ENCODE peak calls at places on chromosomes 6 and 20, in four cellular contexts. One of them, this sample, is unnamed.
A peak's percentile ranks its signal among the peaks of the same experiment; 100 is the strongest.

GRCh38 chr20:58888521-58889333 is 36.2 kb downstream of the GNAS start:
- DNase-seq in GM23338: peak; percentile 90
- DNase-seq in GM23248: peak; percentile 89
- DNase-seq in K562: peak; percentile 71
- DNase-seq in this sample: peak; percentile 96

GRCh38 chr6:135181333-135182119 is 418 bp downstream of the MYB start:
- DNase-seq in GM23338: peak; percentile 33
- DNase-seq in GM23248: peak; percentile 31
- DNase-seq in K562: no peak
- DNase-seq in this sample: peak; percentile 48

GRCh38 chr20:63116412-63117106 is 99.4 kb downstream of the YTHDF1 start:
- DNase-seq in GM23338: peak; percentile 80
- DNase-seq in GM23248: peak; percentile 48
- DNase-seq in K562: peak; percentile 80
- DNase-seq in this sample: peak; percentile 85

GRCh38 chr20:63323298-63323820 is 30.4 kb downstream of the COL20A1 start:
- DNase-seq in GM23338: peak; percentile 49
- DNase-seq in GM23248: peak; percentile 48
- DNase-seq in K562: peak; percentile 50
- DNase-seq in this sample: no peak

GRCh38 chr20:39623584-39624234 is 661.6 kb downstream of the DHX35 start:
- DNase-seq in GM23338: no peak
- DNase-seq in GM23248: peak; percentile 67
- DNase-seq in K562: no peak
- DNase-seq in this sample: no peak

GRCh38 chr6:87722831-87723726 is 21.0 kb upstream of the AKIRIN2 start:
- DNase-seq in GM23338: peak; percentile 84
- DNase-seq in GM23248: peak; percentile 97
- DNase-seq in K562: peak; percentile 66
- DNase-seq in this sample: peak; percentile 76

GRCh38 chr6:38290133-38290801 is 349.5 kb downstream of the BTBD9 start:
- DNase-seq in GM23338: no peak
- DNase-seq in GM23248: no peak
- DNase-seq in K562: no peak
- DNase-seq in this sample: peak; percentile 23

GRCh38 chr6:146850238-146850896 is 251.6 kb downstream of the ADGB start:
- DNase-seq in GM23338: no peak
- DNase-seq in GM23248: peak; percentile 83
- DNase-seq in K562: no peak
- DNase-seq in this sample: no peak

GRCh38 chr6:41488392-41489129 is 57.6 kb upstream of the FOXP4 start:
- DNase-seq in GM23338: peak; percentile 69
- DNase-seq in GM23248: peak; percentile 39
- DNase-seq in K562: no peak
- DNase-seq in this sample: peak; percentile 80

GRCh38 chr6:111846511-111847409 is 26.5 kb downstream of the FYN start:
- DNase-seq in GM23338: no peak
- DNase-seq in GM23248: peak; percentile 43
- DNase-seq in K562: no peak
- DNase-seq in this sample: no peak

GRCh38 chr6:35240838-35241801 is 18.4 kb upstream of the ZNF76 start:
- DNase-seq in GM23338: peak; percentile 90
- DNase-seq in GM23248: peak; percentile 63
- DNase-seq in K562: peak; percentile 89
- DNase-seq in this sample: peak; percentile 82

GRCh38 chr20:24913076-24913628 is 35.9 kb upstream of the CST7 start:
- DNase-seq in GM23338: no peak
- DNase-seq in GM23248: no peak
- DNase-seq in K562: no peak
- DNase-seq in this sample: no peak

GRCh38 chr20:63493563-63494020 is 5.3 kb downstream of the EEF1A2 start:
- DNase-seq in GM23338: no peak
- DNase-seq in GM23248: no peak
- DNase-seq in K562: no peak
- DNase-seq in this sample: no peak

GRCh38 chr6:106586815-106587214 is 42.5 kb downstream of the RTN4IP1 start:
- DNase-seq in GM23338: no peak
- DNase-seq in GM23248: peak; percentile 63
- DNase-seq in K562: no peak
- DNase-seq in this sample: no peak

GRCh38 chr6:148398686-148399085 is 56.0 kb downstream of the SASH1 start:
- DNase-seq in GM23338: no peak
- DNase-seq in GM23248: no peak
- DNase-seq in K562: no peak
- DNase-seq in this sample: no peak

GRCh38 chr6:159761135-159761872 is 541 bp upstream of the ACAT2 start:
- DNase-seq in GM23338: peak; percentile 44
- DNase-seq in GM23248: peak; percentile 61
- DNase-seq in K562: peak; percentile 30
- DNase-seq in this sample: peak; percentile 68

GRCh38 chr6:7566617-7567173 is 23.3 kb upstream of the SNRNP48 start:
- DNase-seq in GM23338: no peak
- DNase-seq in GM23248: no peak
- DNase-seq in K562: no peak
- DNase-seq in this sample: no peak

GRCh38 chr6:129748212-129748900 is 38.4 kb upstream of the ARHGAP18 start:
- DNase-seq in GM23338: peak; percentile 58
- DNase-seq in GM23248: peak; percentile 36
- DNase-seq in K562: peak; percentile 13
- DNase-seq in this sample: no peak

GRCh38 chr6:68730291-68731054 is 95.4 kb downstream of the ADGRB3 start:
- DNase-seq in GM23338: no peak
- DNase-seq in GM23248: no peak
- DNase-seq in K562: no peak
- DNase-seq in this sample: no peak

GRCh38 chr6:106519460-106520394 is 109.6 kb downstream of the RTN4IP1 start:
- DNase-seq in GM23338: no peak
- DNase-seq in GM23248: peak; percentile 98
- DNase-seq in K562: peak; percentile 33
- DNase-seq in this sample: no peak

GRCh38 chr6:157014871-157015270 is 237.7 kb downstream of the ARID1B start:
- DNase-seq in GM23338: no peak
- DNase-seq in GM23248: no peak
- DNase-seq in K562: no peak
- DNase-seq in this sample: no peak

GRCh38 chr6:121335111-121336008 is 1.1 kb upstream of the TBC1D32 start:
- DNase-seq in GM23338: no peak
- DNase-seq in GM23248: peak; percentile 40
- DNase-seq in K562: no peak
- DNase-seq in this sample: no peak

GRCh38 chr20:574297-574942 is 30.8 kb upstream of the CSNK2A1 start:
- DNase-seq in GM23338: peak; percentile 67
- DNase-seq in GM23248: no peak
- DNase-seq in K562: no peak
- DNase-seq in this sample: peak; percentile 78

GRCh38 chr20:25233016-25233772 is 14.7 kb upstream of the PYGB start:
- DNase-seq in GM23338: no peak
- DNase-seq in GM23248: peak; percentile 79
- DNase-seq in K562: peak; percentile 14
- DNase-seq in this sample: peak; percentile 42

GRCh38 chr20:57651977-57652864 is 32.0 kb upstream of the ZBP1 start:
- DNase-seq in GM23338: no peak
- DNase-seq in GM23248: no peak
- DNase-seq in K562: no peak
- DNase-seq in this sample: no peak

DNA sequence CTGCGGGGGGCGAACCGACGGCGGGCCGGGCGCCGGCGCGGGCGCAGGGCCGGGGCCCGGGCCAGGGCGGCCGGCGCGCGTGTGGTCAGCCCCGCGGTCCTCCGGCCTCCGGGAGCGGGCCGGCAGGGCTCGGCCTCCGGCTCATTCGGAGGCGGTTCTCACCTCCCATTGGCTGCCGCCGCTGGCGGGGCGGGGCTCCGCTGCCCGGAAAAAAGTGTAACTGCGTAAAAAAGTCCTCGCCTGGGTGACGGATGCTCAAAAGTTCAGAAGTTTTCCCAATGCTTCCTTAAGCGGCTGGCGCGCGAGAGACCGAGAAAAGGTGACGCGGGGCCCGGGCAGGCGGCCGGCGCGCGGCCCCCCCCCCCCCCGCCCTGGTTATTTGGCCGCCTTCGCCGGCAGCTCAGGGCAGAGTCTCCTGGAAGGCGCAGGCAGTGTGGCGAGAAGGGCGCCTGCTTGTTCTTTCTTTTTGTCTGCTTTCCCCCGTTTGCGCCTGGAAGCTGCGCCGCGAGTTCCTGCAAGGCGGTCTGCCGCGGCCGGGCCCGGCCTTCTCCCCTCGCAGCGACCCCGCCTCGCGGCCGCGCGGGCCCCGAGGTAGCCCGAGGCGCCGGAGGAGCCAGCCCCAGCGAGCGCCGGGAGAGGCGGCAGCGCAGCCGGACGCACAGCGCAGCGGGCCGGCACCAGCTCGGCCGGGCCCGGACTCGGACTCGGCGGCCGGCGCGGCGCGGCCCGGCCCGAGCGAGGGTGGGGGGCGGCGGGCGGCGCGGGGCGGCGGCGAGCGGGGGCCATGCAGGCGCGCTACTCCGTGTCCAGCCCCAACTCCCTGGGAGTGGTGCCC is at the start of gene FOXC1:
- DNase-seq in GM23338: peak; percentile 80
- DNase-seq in GM23248: peak; percentile 96
- DNase-seq in K562: no peak
- DNase-seq in this sample: peak; percentile 91
- H2AFZ ChIP-seq in GM23338: peak within 1 kb of the TSS; percentile 43
- H2AFZ ChIP-seq in GM23248: peak within 1 kb of the TSS; percentile 86
- H2AFZ ChIP-seq in K562: no peak within 1 kb of the TSS
- H2AFZ ChIP-seq in this sample: peak within 1 kb of the TSS; percentile 66

DNA sequence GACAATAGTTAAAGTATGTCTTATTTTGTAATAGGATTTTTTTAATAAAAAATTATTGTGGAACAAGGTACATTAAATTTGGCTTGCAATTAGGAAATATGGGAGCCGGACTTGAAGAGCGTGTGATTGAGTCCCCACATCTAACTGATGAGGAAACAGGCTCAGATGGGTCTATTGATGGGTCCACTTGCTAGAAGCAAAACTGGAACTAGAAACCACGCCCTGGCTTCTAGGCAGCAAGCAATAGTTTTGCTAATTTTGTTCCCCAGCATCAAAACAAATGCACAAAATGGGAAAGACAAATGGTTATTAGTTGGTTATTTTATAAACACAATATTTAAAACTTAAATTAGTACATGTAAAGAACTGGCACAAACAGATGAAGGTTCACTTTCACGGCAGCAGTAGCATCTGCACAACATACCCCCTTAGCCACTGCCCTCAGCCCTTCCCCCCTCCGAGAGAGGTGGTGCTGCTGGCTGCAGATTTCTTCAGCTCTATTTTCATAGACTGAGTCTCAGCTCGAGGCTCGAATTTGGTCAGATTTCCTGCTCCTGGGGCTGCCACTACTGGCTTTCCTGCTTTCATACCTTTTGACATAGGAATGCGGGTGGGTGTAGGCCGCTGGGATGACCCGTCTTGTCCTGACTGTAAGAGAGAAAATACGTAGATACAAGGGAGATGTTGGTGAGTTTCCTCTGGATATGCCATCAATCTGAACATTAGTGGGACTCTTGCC is 23.8 kb upstream of the TMEM30A start:
- DNase-seq in GM23338: peak; percentile 45
- DNase-seq in GM23248: no peak
- DNase-seq in K562: no peak
- DNase-seq in this sample: no peak
- H2AFZ ChIP-seq in GM23338: peak overlapping the region; percentile 64
- H2AFZ ChIP-seq in GM23248: no peak overlapping the region
- H2AFZ ChIP-seq in K562: no peak overlapping the region
- H2AFZ ChIP-seq in this sample: peak overlapping the region; percentile 80

DNA sequence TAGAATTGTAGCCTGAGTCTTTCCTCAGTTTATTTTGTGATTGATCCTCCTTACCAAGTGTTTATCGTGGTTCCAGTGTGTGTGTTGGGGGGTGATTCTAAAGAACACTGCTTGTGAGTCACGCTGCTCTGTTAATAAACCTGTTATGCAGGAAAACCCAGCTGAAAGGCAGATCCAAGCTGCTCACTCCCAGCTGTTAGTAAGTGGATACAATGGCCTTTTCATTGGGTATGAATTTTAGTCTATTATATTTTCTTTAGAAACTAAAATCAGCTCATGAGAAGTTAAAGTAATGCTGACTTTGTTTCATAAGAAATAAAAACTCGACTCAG is 12.2 kb upstream of the DSTN start:
- DNase-seq in GM23338: no peak
- DNase-seq in GM23248: peak; percentile 93
- DNase-seq in K562: no peak
- DNase-seq in this sample: no peak
- H2AFZ ChIP-seq in GM23338: peak overlapping the region; percentile 96
- H2AFZ ChIP-seq in GM23248: no peak overlapping the region
- H2AFZ ChIP-seq in K562: peak overlapping the region; percentile 86
- H2AFZ ChIP-seq in this sample: no peak overlapping the region

DNA sequence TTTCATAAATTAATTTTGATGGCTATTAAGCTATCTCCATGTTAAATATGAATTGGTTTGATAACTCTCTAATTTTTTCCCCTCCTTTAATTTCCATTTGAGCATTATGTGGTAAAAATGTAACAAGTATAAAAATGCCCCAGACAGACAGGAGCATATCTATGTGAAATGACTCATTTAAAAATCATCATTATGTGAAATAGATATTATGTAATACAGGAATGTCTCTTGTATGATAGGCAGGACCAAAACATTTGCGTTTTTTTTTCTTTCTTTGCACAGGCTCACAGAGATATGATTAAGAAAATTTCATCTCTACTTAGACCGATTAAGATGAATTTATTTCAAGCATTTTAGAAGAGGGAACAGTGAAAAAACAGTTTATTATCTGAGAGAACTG is 95.8 kb downstream of the AKAP7 start:
- DNase-seq in GM23338: no peak
- DNase-seq in GM23248: peak; percentile 13
- DNase-seq in K562: no peak
- DNase-seq in this sample: no peak
- H2AFZ ChIP-seq in GM23338: no peak overlapping the region
- H2AFZ ChIP-seq in GM23248: no peak overlapping the region
- H2AFZ ChIP-seq in K562: no peak overlapping the region
- H2AFZ ChIP-seq in this sample: no peak overlapping the region